ENCODE peak calls at places on chromosomes 12 and 14, in seven cellular contexts. H, F, G, W, O, T and P are unnamed samples.

GRCh38 chr12:131254374-131254773 is 300.7 kb downstream of the ADGRD1 start:
- DNase-seq in F (no peak), O (peak), W (no peak), G (no peak), H (no peak), T (no peak), P (no peak)

GRCh38 chr14:100684961-100685360 is 41.7 kb upstream of the DLK1 start:
- DNase-seq in O (peak), H (no peak), W (no peak), F (no peak), G (no peak), T (no peak), P (no peak)

GRCh38 chr12:31471061-31471460 is 119.9 kb downstream of the DENND5B start:
- DNase-seq in F (no peak), W (no peak), H (no peak), G (no peak), O (no peak), T (no peak), P (no peak)

GRCh38 chr14:59463773-59464650 is 1.2 kb downstream of the GPR135 start:
- DNase-seq in H (no peak), O (peak), W (no peak), F (peak), G (no peak), T (no peak), P (peak)

GRCh38 chr14:100662850-100663527 is 63.7 kb upstream of the DLK1 start:
- DNase-seq in F (no peak), H (peak), G (no peak), O (no peak), T (peak), W (no peak), P (no peak)

GRCh38 chr14:70378687-70379086 is 19.2 kb upstream of the COX16 start:
- DNase-seq in G (no peak), H (no peak), O (no peak), T (no peak), W (no peak), F (no peak), P (no peak)

GRCh38 chr14:24952851-24953666 is 96.9 kb downstream of the STXBP6 start:
- DNase-seq in W (no peak), H (no peak), G (no peak), O (no peak), T (no peak), F (no peak), P (no peak)

GRCh38 chr14:22281322-22281977 is 307.6 kb downstream of the DAD1 start:
- DNase-seq in T (no peak), W (no peak), G (no peak), H (no peak), O (no peak), F (no peak), P (no peak)

GRCh38 chr12:46489951-46490388 is 117.4 kb upstream of the SLC38A2 start:
- DNase-seq in O (no peak), T (no peak), F (no peak), H (no peak), W (no peak), G (no peak), P (no peak)

GRCh38 chr14:106436310-106436905 is 910.0 kb downstream of the TMEM121 start:
- DNase-seq in W (no peak), F (no peak), O (peak), G (no peak), T (peak), H (peak), P (peak)

GRCh38 chr14:59126714-59127436 is 61.6 kb upstream of the DAAM1 start:
- DNase-seq in G (no peak), T (no peak), W (peak), H (peak), O (no peak), F (no peak), P (peak)

GRCh38 chr12:29608581-29608980 is 111.1 kb upstream of the OVCH1 start:
- DNase-seq in W (no peak), T (no peak), F (no peak), G (no peak), O (no peak), H (no peak), P (no peak)

GRCh38 chr12:5096241-5096880 is 52.7 kb downstream of the KCNA5 start:
- DNase-seq in W (no peak), O (no peak), H (no peak), F (no peak), G (no peak), T (no peak), P (no peak)

GRCh38 chr14:96130391-96130790 is 74.2 kb upstream of the BDKRB2 start:
- DNase-seq in G (no peak), O (no peak), T (no peak), F (peak), W (no peak), H (no peak), P (no peak)

GRCh38 chr12:92032965-92033364 is 112.7 kb downstream of the BTG1 start:
- DNase-seq in W (no peak), O (no peak), F (no peak), H (no peak), G (no peak), T (no peak), P (no peak)

GRCh38 chr14:46036099-46036498 is 615.5 kb downstream of the RPL10L start:
- DNase-seq in T (no peak), H (no peak), W (no peak), O (no peak), F (no peak), G (no peak), P (no peak)

GRCh38 chr12:132162508-132163031 is 18.3 kb downstream of the NOC4L start:
- DNase-seq in H (no peak), O (peak), T (no peak), W (no peak), G (no peak), F (peak), P (peak)

GRCh38 chr14:22383515-22384166 is 205.4 kb downstream of the DAD1 start:
- DNase-seq in F (peak), T (peak), W (no peak), H (no peak), G (peak), O (peak), P (peak)

GRCh38 chr14:96203635-96204034 is 1.0 kb upstream of the BDKRB2 start:
- DNase-seq in O (peak), T (peak), W (no peak), F (peak), G (no peak), H (no peak), P (no peak)

GRCh38 chr12:119115296-119115905 is 63.3 kb upstream of the HSPB8 start:
- DNase-seq in T (no peak), O (no peak), G (no peak), H (peak), W (no peak), F (no peak), P (no peak)

GRCh38 chr14:78022059-78022458 is 148.1 kb upstream of the NRXN3 start:
- DNase-seq in O (no peak), W (no peak), G (peak), T (peak), F (no peak), H (no peak), P (no peak)

GRCh38 chr12:1606021-1606622 is 11.7 kb upstream of the FBXL14 start:
- DNase-seq in T (peak), F (peak), G (peak), W (no peak), H (peak), O (peak), P (peak)

GRCh38 chr12:95169368-95169767 is 47.9 kb downstream of the FGD6 start:
- DNase-seq in O (no peak), T (peak), H (no peak), F (no peak), W (peak), G (no peak), P (no peak)

GRCh38 chr12:79614730-79615129 is 76.0 kb downstream of the PAWR start:
- DNase-seq in F (no peak), T (no peak), O (no peak), W (no peak), G (no peak), H (no peak), P (no peak)

GRCh38 chr12:121240484-121241202 is 30.7 kb downstream of the P2RX4 start:
- DNase-seq in W (no peak), T (peak), F (peak), O (peak), G (no peak), H (peak), P (no peak)

GRCh38 chr12:51482808-51483532 is 58.3 kb downstream of the SLC4A8 start:
- DNase-seq in T (no peak), H (peak), F (no peak), G (no peak), O (no peak), W (no peak), P (no peak)

GRCh38 chr14:20712900-20713299 is 24.3 kb downstream of the ANG start:
- DNase-seq in W (no peak), G (no peak), O (no peak), H (no peak), F (no peak), T (no peak), P (no peak)

GRCh38 chr12:124369055-124369900 is 74.4 kb downstream of the RFLNA start:
- DNase-seq in W (no peak), G (no peak), O (peak), H (no peak), F (peak), T (peak), P (no peak)

GRCh38 chr12:114751712-114752111 is 67.7 kb upstream of the TBX3 start:
- DNase-seq in F (no peak), W (no peak), T (no peak), O (no peak), H (no peak), G (no peak), P (no peak)

GRCh38 chr12:96112733-96113132 is 77.3 kb upstream of the LTA4H start:
- DNase-seq in T (no peak), W (no peak), O (no peak), H (no peak), G (no peak), F (no peak), P (no peak)

GRCh38 chr12:51972849-51973273 is 21.4 kb downstream of the ACVR1B start:
- DNase-seq in G (no peak), F (no peak), O (peak), T (peak), W (no peak), H (peak), P (no peak)

GRCh38 chr14:75604979-75605825 is 26.8 kb downstream of the FLVCR2 start:
- DNase-seq in F (no peak), G (no peak), T (peak), H (no peak), O (no peak), W (peak), P (no peak)

GRCh38 chr12:115095073-115095748 is 411.2 kb upstream of the TBX3 start:
- DNase-seq in O (no peak), G (no peak), H (no peak), F (no peak), T (no peak), W (no peak), P (no peak)

GRCh38 chr14:98219638-98220037 is 1052.4 kb downstream of the BCL11B start:
- DNase-seq in W (no peak), F (no peak), O (no peak), H (no peak), T (no peak), G (no peak), P (no peak)

GRCh38 chr14:29857545-29857944 is 70.1 kb downstream of the PRKD1 start:
- DNase-seq in W (no peak), H (no peak), T (no peak), F (no peak), O (no peak), G (peak), P (peak)

GRCh38 chr12:104669851-104670337 is 213.1 kb downstream of the CHST11 start:
- DNase-seq in F (no peak), G (peak), H (peak), O (peak), W (no peak), T (peak), P (peak)

GRCh38 chr14:95302667-95303066 is 17.0 kb downstream of the CLMN start:
- DNase-seq in F (no peak), W (no peak), O (no peak), G (no peak), H (no peak), T (no peak), P (no peak)

GRCh38 chr14:50798048-50798421 is 32.9 kb downstream of the NIN start:
- DNase-seq in W (no peak), G (peak), H (no peak), T (no peak), F (no peak), O (no peak), P (peak)
- H3K4me3 ChIP-seq in W (no peak), G (no peak), H (no peak), T (no peak), F (no peak), O (no peak), P (no peak)

GRCh38 chr14:68343534-68344093 is 449.3 kb downstream of the ZFP36L1 start:
- DNase-seq in F (no peak), G (no peak), H (no peak), W (no peak), T (no peak), O (no peak), P (no peak)
- TF ChIP-seq CTCF in F (no peak), G (no peak), H (no peak), W (no peak), T (no peak), O (no peak), P (no peak)

GRCh38 chr12:108689314-108690190 is 41.8 kb downstream of the CORO1C start:
- DNase-seq in W (no peak), H (peak), T (peak), O (no peak), G (no peak), F (no peak), P (peak)
- H3K4me3 ChIP-seq in W (no peak), H (no peak), T (no peak), O (no peak), G (peak), F (no peak), P (peak)

GRCh38 chr12:86903166-86903565 is 647.0 kb upstream of the MGAT4C start:
- DNase-seq in T (no peak), F (no peak), O (no peak), H (no peak), W (no peak), G (no peak), P (no peak)
- TF ChIP-seq CTCF in T (no peak), F (no peak), O (no peak), H (no peak), W (no peak), G (no peak), P (no peak)

GRCh38 chr14:88825503-88825902 is 1.1 kb downstream of the TTC8 start:
- DNase-seq in T (no peak), G (no peak), H (no peak), O (no peak), F (no peak), W (no peak), P (no peak)
- H3K4me3 ChIP-seq in T (no peak), G (no peak), H (no peak), O (peak), F (peak), W (no peak), P (no peak)

GRCh38 chr12:59372971-59373370 is 222.9 kb upstream of the SLC16A7 start:
- DNase-seq in O (no peak), H (no peak), W (no peak), F (no peak), T (no peak), G (no peak), P (no peak)
- TF ChIP-seq CTCF in O (no peak), H (no peak), W (peak), F (no peak), T (no peak), G (peak), P (peak)

DNA sequence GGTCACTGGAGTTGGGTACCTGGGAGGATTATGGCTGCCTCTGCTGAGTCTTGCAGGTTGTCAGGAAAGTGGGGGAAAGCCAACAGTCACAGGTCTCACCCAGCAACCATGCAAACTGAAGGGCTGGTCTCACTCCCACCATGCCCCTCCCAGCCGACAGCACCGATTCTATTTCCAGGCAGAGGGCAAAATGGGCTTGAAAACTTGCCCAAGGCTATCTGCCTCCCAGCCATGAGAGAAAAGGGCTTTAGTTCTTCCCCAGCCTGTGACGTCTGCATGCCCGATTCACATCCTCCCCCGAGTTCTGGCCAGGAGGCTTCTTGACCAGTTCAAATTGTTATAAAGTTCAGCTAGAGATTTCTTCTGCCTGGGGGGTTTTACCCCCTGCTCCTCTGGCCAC is 9.9 kb upstream of the TAS2R30 start:
- DNase-seq in O (no peak), G (no peak), F (no peak), W (no peak), T (no peak), H (no peak), P (no peak)
- H3K4me3 ChIP-seq in O (no peak), G (no peak), F (no peak), W (no peak), T (no peak), H (no peak), P (no peak)

GRCh38 chr12:49089831-49090773 is 4.5 kb downstream of the DHH start:
- DNase-seq in G (no peak), F (peak), T (no peak), H (peak), W (no peak), O (peak), P (peak)
- TF ChIP-seq CTCF in G (peak), F (no peak), T (no peak), H (peak), W (peak), O (no peak), P (peak)

DNA sequence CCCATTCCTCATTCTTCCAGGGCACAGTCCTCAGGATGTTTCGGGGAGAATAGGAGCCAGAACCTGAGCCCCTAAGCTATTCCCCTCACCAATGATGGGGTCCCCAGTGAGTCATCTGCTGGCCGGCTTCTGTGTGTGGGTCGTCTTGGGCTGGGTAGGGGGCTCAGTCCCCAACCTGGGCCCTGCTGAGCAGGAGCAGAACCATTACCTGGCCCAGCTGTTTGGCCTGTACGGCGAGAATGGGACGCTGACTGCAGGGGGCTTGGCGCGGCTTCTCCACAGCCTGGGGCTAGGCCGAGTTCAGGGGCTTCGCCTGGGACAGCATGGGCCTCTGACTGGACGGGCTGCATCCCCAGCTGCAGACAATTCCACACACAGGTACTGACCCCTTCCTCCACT is 1.3 kb downstream of the SLC39A5 start:
- DNase-seq in G (no peak), H (no peak), W (no peak), O (peak), F (no peak), T (no peak), P (no peak)
- H3K4me3 ChIP-seq in G (no peak), H (no peak), W (no peak), O (no peak), F (peak), T (no peak), P (no peak)

GRCh38 chr12:14936224-14936861 is 2.0 kb downstream of the ERP27 start:
- DNase-seq in G (no peak), H (no peak), O (no peak), F (no peak), T (no peak), W (no peak), P (no peak)
- TF ChIP-seq CTCF in G (peak), H (no peak), O (no peak), F (no peak), T (no peak), W (no peak), P (peak)